ENCODE peak calls at places on chromosomes 5 and 9, in six cellular contexts. D is CD8-positive, alpha-beta memory T cell; W is thoracic aorta; P is neural progenitor cell; Q is heart left ventricle; I is heart right ventricle. X is an unnamed sample.
A peak's percentile ranks its signal among the peaks of the same experiment; 100 is the strongest.

GRCh38 chr5:107743357-107744000 is 72.7 kb upstream of the EFNA5 start:
- DNase-seq in P (no peak), D (no peak), Q (no peak), I (no peak), W (no peak), X (no peak)

GRCh38 chr5:56415356-56415765 is 182.2 kb upstream of the ANKRD55 start:
- DNase-seq in Q (peak; percentile 79), P (no peak), W (peak; percentile 6), I (no peak), D (no peak), X (peak; percentile 69)

GRCh38 chr5:134992148-134992547 is 24.4 kb downstream of the CATSPER3 start:
- DNase-seq in I (no peak), Q (no peak), D (no peak), W (no peak), P (no peak), X (no peak)

GRCh38 chr9:137482094-137482781 is 23.1 kb upstream of the NSMF start:
- DNase-seq in D (no peak), P (no peak), I (peak; percentile 24), Q (peak; percentile 50), W (no peak), X (peak; percentile 70)

GRCh38 chr9:129182625-129183494 is 4.8 kb upstream of the IER5L start:
- DNase-seq in I (peak; percentile 44), Q (peak; percentile 53), W (no peak), P (peak; percentile 86), D (no peak), X (no peak)

GRCh38 chr5:127101533-127101932 is 28.2 kb upstream of the C5orf63 start:
- DNase-seq in P (no peak), Q (no peak), D (no peak), W (no peak), I (no peak), X (no peak)

GRCh38 chr5:82796643-82797416 is 280.4 kb downstream of the TMEM167A start:
- DNase-seq in D (no peak), I (no peak), Q (no peak), W (no peak), P (peak; percentile 28), X (no peak)

GRCh38 chr5:168962323-168962722 is 338.6 kb downstream of the SLIT3 start:
- DNase-seq in D (no peak), W (no peak), P (no peak), Q (no peak), I (no peak), X (no peak)

GRCh38 chr5:76332102-76332501 is 71.0 kb upstream of the IQGAP2 start:
- DNase-seq in I (no peak), Q (no peak), D (no peak), P (peak; percentile 36), W (no peak), X (no peak)

GRCh38 chr9:125956102-125956501 is 208.9 kb downstream of the PBX3 start:
- DNase-seq in P (no peak), Q (no peak), W (no peak), I (no peak), D (no peak), X (no peak)

GRCh38 chr9:6034954-6035353 is 19.5 kb upstream of the RANBP6 start:
- DNase-seq in I (no peak), D (no peak), Q (no peak), W (no peak), P (no peak), X (no peak)

GRCh38 chr9:82570226-82570625 is 492.7 kb downstream of the RASEF start:
- DNase-seq in P (no peak), Q (no peak), D (no peak), W (no peak), I (no peak), X (no peak)

GRCh38 chr5:17441351-17441750 is 56.7 kb upstream of the TAF11L2 start:
- DNase-seq in P (no peak), W (no peak), I (no peak), Q (no peak), D (no peak), X (no peak)

GRCh38 chr5:125117556-125117955 is 371.1 kb upstream of the ZNF608 start:
- DNase-seq in W (no peak), P (no peak), D (no peak), I (no peak), Q (no peak), X (no peak)

GRCh38 chr9:36126016-36126786 is 10.3 kb upstream of the GLIPR2 start:
- DNase-seq in W (no peak), D (no peak), I (no peak), P (no peak), Q (no peak), X (no peak)

GRCh38 chr5:174271316-174271715 is 225.8 kb downstream of the NSG2 start:
- DNase-seq in Q (no peak), P (no peak), D (no peak), W (no peak), I (no peak), X (no peak)

GRCh38 chr5:55037046-55037771 is 13.2 kb downstream of the GZMK start:
- DNase-seq in I (no peak), W (no peak), D (peak; percentile 55), P (peak; percentile 43), Q (no peak), X (no peak)

GRCh38 chr9:105244996-105245719 is 707 bp downstream of the SLC44A1 start:
- DNase-seq in W (no peak), P (peak; percentile 53), D (peak; percentile 52), Q (peak; percentile 45), I (peak; percentile 46), X (no peak)

GRCh38 chr5:135568923-135569360 is 9.8 kb downstream of the CXCL14 start:
- DNase-seq in P (no peak), Q (no peak), I (no peak), D (no peak), W (no peak), X (no peak)

GRCh38 chr5:14818931-14819790 is 52.4 kb downstream of the ANKH start:
- DNase-seq in Q (no peak), W (no peak), D (no peak), P (no peak), I (no peak), X (no peak)

GRCh38 chr9:93183663-93184438 is at the start of gene WNK2:
- DNase-seq in W (no peak), P (peak; percentile 77), Q (peak; percentile 52), I (peak; percentile 47), D (peak; percentile 39), X (no peak)
- H3K27me3 ChIP-seq in W (no peaks in the 10 kb centered on the region), P (peaks cover 53% of the 10 kb centered on the region), Q (no peaks in the 10 kb centered on the region), I (peaks cover 84% of the 10 kb centered on the region), D (peaks cover 29% of the 10 kb centered on the region), X (no peaks in the 10 kb centered on the region)

DNA sequence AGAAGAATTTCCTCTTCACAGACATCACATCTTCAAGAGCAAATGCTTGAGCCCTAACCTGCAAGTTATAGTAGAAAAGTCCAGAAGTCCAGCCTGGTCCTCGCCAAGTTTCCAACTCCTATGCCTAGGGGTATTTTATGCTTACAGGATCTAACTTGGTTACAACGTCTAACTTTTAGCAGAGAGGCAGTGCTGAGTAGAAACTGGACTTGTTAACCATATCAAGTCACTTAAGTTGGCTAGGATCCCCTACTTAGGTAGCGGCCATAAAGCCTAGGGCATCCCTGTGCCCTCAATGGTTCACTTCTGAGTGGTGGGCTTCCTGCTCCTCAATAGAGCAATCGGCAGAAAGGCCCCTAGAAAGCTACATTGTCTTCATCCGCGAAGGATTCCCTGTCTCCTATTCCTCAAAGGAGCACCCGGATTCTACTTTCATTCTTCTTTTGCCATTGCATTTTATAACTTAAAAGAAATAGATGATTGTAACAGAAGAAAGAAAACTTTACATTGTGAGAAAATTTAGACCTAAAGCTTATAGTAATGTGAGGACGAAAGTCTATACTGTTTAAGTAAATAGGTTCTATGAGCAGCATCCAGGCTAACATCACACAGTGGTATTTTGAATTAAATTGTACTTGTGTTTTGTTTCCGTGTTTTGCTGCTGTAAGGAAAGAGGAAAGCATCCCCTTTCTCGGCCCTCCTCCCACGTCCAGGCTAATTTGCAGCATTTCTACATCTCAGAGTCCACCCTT is 1.3 kb upstream of the MTAP start:
- DNase-seq in P (no peak), I (no peak), W (no peak), D (no peak), Q (no peak), X (no peak)
- H3K4me3 ChIP-seq in P (peak overlapping the region; percentile 58), I (peak overlapping the region; percentile 86), W (peak overlapping the region; percentile 89), D (peak overlapping the region; percentile 82), Q (peak overlapping the region; percentile 64), X (peak overlapping the region; percentile 65)

GRCh38 chr5:176741566-176742211 is 68.7 kb upstream of the UNC5A start:
- DNase-seq in Q (no peak), D (no peak), I (no peak), P (no peak), W (no peak), X (peak; percentile 52)
- H3K27me3 ChIP-seq in Q (peaks cover 57% of the 10 kb centered on the region), D (peaks cover 39% of the 10 kb centered on the region), I (peaks cover 99% of the 10 kb centered on the region), P (peaks cover 17% of the 10 kb centered on the region), W (no peaks in the 10 kb centered on the region), X (peaks cover 12% of the 10 kb centered on the region)

GRCh38 chr9:13970426-13970825 is 343.5 kb downstream of the NFIB start:
- DNase-seq in D (no peak), P (no peak), I (no peak), W (no peak), Q (no peak), X (no peak)
- H3K4me3 ChIP-seq in D (no peak overlapping the region), P (no peak overlapping the region), I (no peak overlapping the region), W (no peak overlapping the region), Q (no peak overlapping the region), X (no peak overlapping the region)

DNA sequence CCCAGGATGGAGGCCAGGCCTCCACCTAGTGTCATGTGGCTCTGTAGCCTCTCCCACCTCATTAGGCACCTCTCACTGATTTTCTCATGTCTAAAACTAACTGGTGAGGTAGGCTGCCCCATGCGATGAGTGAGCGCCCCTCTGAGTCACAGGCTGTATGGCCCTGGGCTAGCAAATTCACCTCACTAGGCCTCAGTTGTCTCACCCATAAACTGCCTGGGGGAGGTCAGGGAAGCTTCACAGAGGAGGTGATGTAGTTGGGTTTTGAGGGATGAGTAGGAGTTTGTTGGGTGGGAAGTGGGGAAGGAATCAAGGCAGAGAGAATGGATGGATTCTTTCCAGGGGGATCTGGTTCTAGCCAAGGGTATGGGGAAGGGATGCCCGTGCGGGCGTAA is 8.8 kb downstream of the RXRA start:
- DNase-seq in Q (no peak), D (no peak), I (no peak), P (no peak), W (no peak), X (no peak)
- H3K27me3 ChIP-seq in Q (no peaks in the 10 kb centered on the region), D (no peaks in the 10 kb centered on the region), I (no peaks in the 10 kb centered on the region), P (no peaks in the 10 kb centered on the region), W (no peaks in the 10 kb centered on the region), X (no peaks in the 10 kb centered on the region)

DNA sequence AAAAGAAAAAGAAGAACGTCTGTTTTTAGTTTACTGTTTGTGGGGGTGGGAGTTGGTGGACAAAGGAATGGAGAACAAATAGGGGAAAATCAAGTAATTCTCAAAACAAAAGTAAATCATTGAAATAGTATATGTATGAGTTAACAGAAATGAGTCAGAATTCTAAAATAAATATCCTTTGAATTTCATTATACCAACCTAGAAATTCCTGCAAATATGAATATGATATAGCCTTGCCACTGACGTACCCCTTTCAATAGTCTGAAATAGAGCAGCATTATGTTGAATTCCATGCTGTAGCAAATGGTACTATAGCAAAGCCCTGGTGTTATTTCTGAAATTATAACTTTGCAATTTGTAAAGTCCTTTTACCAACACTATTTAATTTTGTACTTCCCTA is 29.7 kb upstream of the DTWD2 start:
- DNase-seq in Q (no peak), P (no peak), D (no peak), W (no peak), I (no peak), X (no peak)
- H3K4me3 ChIP-seq in Q (no peak overlapping the region), P (no peak overlapping the region), D (no peak overlapping the region), W (no peak overlapping the region), I (no peak overlapping the region), X (no peak overlapping the region)

GRCh38 chr9:135480071-135480941 is 724 bp downstream of the PPP1R26 start:
- DNase-seq in P (peak; percentile 65), I (peak; percentile 45), W (no peak), D (no peak), Q (no peak), X (no peak)
- H3K27me3 ChIP-seq in P (no peaks in the 10 kb centered on the region), I (peaks cover 25% of the 10 kb centered on the region), W (no peaks in the 10 kb centered on the region), D (peaks cover 20% of the 10 kb centered on the region), Q (no peaks in the 10 kb centered on the region), X (no peaks in the 10 kb centered on the region)

GRCh38 chr9:11749396-11749795 is 943.8 kb upstream of the TYRP1 start:
- DNase-seq in P (no peak), W (no peak), I (no peak), D (no peak), Q (no peak), X (no peak)
- H3K4me3 ChIP-seq in P (no peak overlapping the region), W (no peak overlapping the region), I (no peak overlapping the region), D (no peak overlapping the region), Q (no peak overlapping the region), X (no peak overlapping the region)

X was measured in right atrium auricular region.